ENCODE peak calls at places on chromosomes 12 and 14, in seven cellular contexts. T is breast epithelium; I is naive thymus-derived CD4-positive, alpha-beta T cell; H is stomach; F is uterus; U is keratinocyte; R is CD8-positive, alpha-beta memory T cell. K is an unnamed sample.

GRCh38 chr14:95527392-95528002 is 7.4 kb upstream of the GLRX5 start:
- DNase-seq in T (no peak), I (peak), H (peak), F (peak), U (no peak), R (peak), K (peak)

GRCh38 chr12:129911437-129912049 is 7.7 kb upstream of the TMEM132D start:
- DNase-seq in T (no peak), I (no peak), H (peak), F (no peak), U (no peak), R (no peak), K (no peak)

GRCh38 chr14:104600805-104601204 is 3.8 kb downstream of the TMEM179 start:
- DNase-seq in T (no peak), I (no peak), H (no peak), F (no peak), U (no peak), R (no peak), K (no peak)

GRCh38 chr14:97137705-97138104 is 340.5 kb downstream of the VRK1 start:
- DNase-seq in T (no peak), I (no peak), H (no peak), F (no peak), U (no peak), R (no peak), K (no peak)

GRCh38 chr14:63745858-63746425 is 18.1 kb upstream of the SGPP1 start:
- DNase-seq in T (no peak), I (no peak), H (no peak), F (no peak), U (no peak), R (no peak), K (peak)

GRCh38 chr14:74941676-74942097 is 13.7 kb downstream of the PGF start:
- DNase-seq in T (peak), I (peak), H (no peak), F (peak), U (no peak), R (peak), K (no peak)

GRCh38 chr12:27576667-27577347 is 52.8 kb downstream of the PPFIBP1 start:
- DNase-seq in T (no peak), I (no peak), H (no peak), F (no peak), U (no peak), R (no peak), K (no peak)

GRCh38 chr12:103495783-103496456 is at the start of gene C12orf42:
- DNase-seq in T (peak), I (no peak), H (no peak), F (no peak), U (no peak), R (peak), K (peak)

GRCh38 chr14:55412686-55413085 is 1.1 kb upstream of the ATG14 start:
- DNase-seq in T (no peak), I (no peak), H (no peak), F (no peak), U (no peak), R (no peak), K (no peak)

GRCh38 chr12:119980247-119980646 is 8.8 kb upstream of the BICDL1 start:
- DNase-seq in T (no peak), I (no peak), H (no peak), F (no peak), U (no peak), R (no peak), K (no peak)

GRCh38 chr14:21476526-21476924 is 234 bp downstream of the RAB2B start:
- DNase-seq in T (no peak), I (no peak), H (peak), F (no peak), U (peak), R (no peak), K (no peak)

GRCh38 chr12:124174406-124174805 is 120.5 kb upstream of the RFLNA start:
- DNase-seq in T (no peak), I (no peak), H (no peak), F (no peak), U (no peak), R (no peak), K (no peak)

GRCh38 chr14:87869619-87870583 is 123.1 kb downstream of the GALC start:
- DNase-seq in T (no peak), I (no peak), H (no peak), F (peak), U (peak), R (no peak), K (no peak)

GRCh38 chr14:37142835-37143499 is 29.4 kb downstream of the SLC25A21 start:
- DNase-seq in T (no peak), I (no peak), H (no peak), F (no peak), U (no peak), R (no peak), K (no peak)

GRCh38 chr14:21268612-21269251 is 510 bp downstream of the HNRNPC start:
- DNase-seq in T (peak), I (peak), H (peak), F (peak), U (no peak), R (peak), K (no peak)

GRCh38 chr12:120164293-120164692 is 30.2 kb downstream of the GCN1 start:
- DNase-seq in T (no peak), I (no peak), H (no peak), F (no peak), U (no peak), R (no peak), K (no peak)

GRCh38 chr12:133227281-133227852 is 8.3 kb downstream of the ANHX start:
- DNase-seq in T (no peak), I (no peak), H (no peak), F (no peak), U (no peak), R (no peak), K (no peak)

GRCh38 chr12:116454950-116455447 is 104.2 kb upstream of the MAP1LC3B2 start:
- DNase-seq in T (no peak), I (no peak), H (no peak), F (no peak), U (peak), R (no peak), K (no peak)

GRCh38 chr12:56723889-56724659 is 1.0 kb downstream of the NACA start:
- DNase-seq in T (peak), I (no peak), H (peak), F (peak), U (no peak), R (no peak), K (no peak)

GRCh38 chr12:85466906-85467305 is 186.9 kb downstream of the ALX1 start:
- DNase-seq in T (no peak), I (no peak), H (no peak), F (no peak), U (no peak), R (no peak), K (no peak)

GRCh38 chr14:20857630-20858261 is 33.4 kb upstream of the RNASE3 start:
- DNase-seq in T (peak), I (peak), H (peak), F (peak), U (no peak), R (peak), K (peak)

GRCh38 chr12:14795028-14795448 is 8.2 kb downstream of the WBP11 start:
- DNase-seq in T (no peak), I (no peak), H (no peak), F (no peak), U (no peak), R (no peak), K (no peak)

GRCh38 chr14:73795974-73796373 is 55.7 kb upstream of the PTGR2 start:
- DNase-seq in T (no peak), I (no peak), H (peak), F (no peak), U (no peak), R (no peak), K (no peak)

GRCh38 chr12:47184813-47185212 is 105.1 kb upstream of the AMIGO2 start:
- DNase-seq in T (peak), I (no peak), H (peak), F (no peak), U (peak), R (no peak), K (no peak)

GRCh38 chr12:32089156-32089950 is 17.3 kb upstream of the BICD1 start:
- DNase-seq in T (peak), I (no peak), H (no peak), F (no peak), U (no peak), R (no peak), K (no peak)

GRCh38 chr14:78075610-78076277 is 94.4 kb upstream of the NRXN3 start:
- DNase-seq in T (no peak), I (no peak), H (no peak), F (no peak), U (no peak), R (no peak), K (no peak)

GRCh38 chr14:72594099-72594901 is 299.6 kb downstream of the DPF3 start:
- DNase-seq in T (no peak), I (no peak), H (no peak), F (no peak), U (no peak), R (peak), K (peak)

GRCh38 chr12:40263616-40264409 is 39.0 kb downstream of the LRRK2 start:
- DNase-seq in T (no peak), I (no peak), H (no peak), F (no peak), U (no peak), R (no peak), K (no peak)

GRCh38 chr12:25052191-25053020 is 103.5 kb upstream of the BCAT1 start:
- DNase-seq in T (no peak), I (peak), H (no peak), F (no peak), U (no peak), R (peak), K (peak)
- H3K4me3 ChIP-seq in T (peak), I (peak), H (peak), F (no peak), U (no peak), R (peak), K (peak)

GRCh38 chr12:123106640-123107359 is 44.1 kb downstream of the PITPNM2 start:
- DNase-seq in T (no peak), I (peak), H (no peak), F (no peak), U (no peak), R (peak), K (peak)
- H3K4me3 ChIP-seq in T (no peak), I (peak), H (no peak), F (no peak), U (no peak), R (peak), K (peak)

GRCh38 chr14:103126088-103126872 is 3.0 kb downstream of the TNFAIP2 start:
- DNase-seq in T (no peak), I (no peak), H (no peak), F (peak), U (no peak), R (no peak), K (no peak)

GRCh38 chr14:103127356-103127755 is 4.1 kb downstream of the TNFAIP2 start:
- DNase-seq in T (no peak), I (no peak), H (no peak), F (no peak), U (no peak), R (no peak), K (no peak)

GRCh38 chr14:103127861-103128598 is 4.8 kb downstream of the TNFAIP2 start:
- DNase-seq in T (no peak), I (no peak), H (no peak), F (peak), U (no peak), R (no peak), K (no peak)

GRCh38 chr14:103125098-103126070 is 2.1 kb downstream of the TNFAIP2 start:
- DNase-seq in T (no peak), I (no peak), H (no peak), F (peak), U (no peak), R (no peak), K (no peak)

GRCh38 chr14:103126873-103127304 is 3.6 kb downstream of the TNFAIP2 start:
- DNase-seq in T (no peak), I (no peak), H (peak), F (peak), U (no peak), R (no peak), K (no peak)
- H3K4me3 ChIP-seq in T (peak), I (no peak), H (peak), F (no peak), U (peak), R (no peak), K (no peak)

DNA sequence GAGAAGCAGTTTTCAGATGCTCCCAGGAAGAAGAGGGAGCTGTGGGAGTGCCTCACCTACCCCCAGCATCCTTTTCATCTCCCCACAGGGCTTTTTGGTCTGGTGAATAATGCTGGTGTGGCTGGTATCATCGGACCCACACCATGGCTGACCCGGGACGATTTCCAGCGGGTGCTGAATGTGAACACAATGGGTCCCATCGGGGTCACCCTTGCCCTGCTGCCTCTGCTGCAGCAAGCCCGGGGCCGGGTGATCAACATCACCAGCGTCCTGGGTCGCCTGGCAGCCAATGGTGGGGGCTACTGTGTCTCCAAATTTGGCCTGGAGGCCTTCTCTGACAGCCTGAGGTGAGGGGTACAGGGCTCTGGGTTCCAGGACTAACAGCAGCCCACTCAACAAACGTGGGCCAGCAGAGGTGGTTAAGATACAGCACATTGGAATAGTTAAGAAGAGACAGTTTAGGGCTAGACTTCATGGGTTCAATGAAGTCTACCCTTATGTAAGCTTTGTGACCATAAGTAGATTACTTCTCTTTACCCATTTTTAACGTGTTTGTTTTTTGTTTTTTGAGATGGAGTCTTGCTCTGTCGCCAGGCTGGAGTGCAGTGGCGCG is 1.5 kb downstream of the RDH5 start:
- DNase-seq in T (no peak), I (no peak), H (no peak), F (no peak), U (no peak), R (no peak), K (no peak)
- H3K4me3 ChIP-seq in T (no peak), I (no peak), H (peak), F (no peak), U (no peak), R (no peak), K (no peak)

GRCh38 chr12:34341362-34341733 is 319.1 kb downstream of the ALG10 start:
- DNase-seq in T (no peak), I (no peak), H (no peak), F (no peak), U (no peak), R (no peak), K (no peak)

GRCh38 chr12:34344851-34345522 is 322.7 kb downstream of the ALG10 start:
- DNase-seq in T (no peak), I (no peak), H (no peak), F (no peak), U (no peak), R (no peak), K (no peak)

GRCh38 chr12:34343766-34344165 is 321.5 kb downstream of the ALG10 start:
- DNase-seq in T (no peak), I (no peak), H (no peak), F (no peak), U (no peak), R (no peak), K (no peak)

GRCh38 chr12:34342048-34342447 is 319.8 kb downstream of the ALG10 start:
- DNase-seq in T (no peak), I (no peak), H (no peak), F (no peak), U (no peak), R (no peak), K (no peak)

GRCh38 chr12:34343345-34343744 is 321.0 kb downstream of the ALG10 start:
- DNase-seq in T (no peak), I (no peak), H (no peak), F (no peak), U (no peak), R (no peak), K (no peak)
- H3K4me3 ChIP-seq in T (no peak), I (no peak), H (no peak), F (no peak), U (no peak), R (no peak), K (no peak)

GRCh38 chr14:69572634-69573135 is 2.0 kb downstream of the CCDC177 start:
- DNase-seq in T (no peak), I (no peak), H (no peak), F (no peak), U (no peak), R (no peak), K (no peak)

GRCh38 chr14:69573205-69573840 is 1.3 kb downstream of the CCDC177 start:
- DNase-seq in T (no peak), I (no peak), H (no peak), F (no peak), U (no peak), R (no peak), K (no peak)

GRCh38 chr14:69574954-69575295 is 254 bp upstream of the CCDC177 start:
- DNase-seq in T (no peak), I (no peak), H (no peak), F (no peak), U (no peak), R (no peak), K (no peak)

GRCh38 chr14:69574266-69574953 is at the start of gene CCDC177:
- DNase-seq in T (peak), I (peak), H (peak), F (no peak), U (no peak), R (peak), K (peak)

GRCh38 chr14:69573841-69574265 is 818 bp downstream of the CCDC177 start:
- DNase-seq in T (no peak), I (no peak), H (no peak), F (no peak), U (no peak), R (no peak), K (no peak)
- H3K4me3 ChIP-seq in T (peak), I (peak), H (no peak), F (no peak), U (no peak), R (peak), K (no peak)

K was measured in CD4-positive, CD25-positive, alpha-beta regulatory T cell.